ENCODE peak calls at places on chromosomes 5 and 9, in six cellular contexts. K, E, D, Q, T and S are unnamed samples.

GRCh38 chr9:33297455-33297854 is 7.1 kb downstream of the NFX1 start:
- DNase-seq in D (no peak), K (no peak), Q (no peak), T (peak; percentile 57), E (no peak), S (no peak)

GRCh38 chr5:79225026-79225425 is 10.9 kb upstream of the JMY start:
- DNase-seq in K (no peak), D (no peak), T (no peak), E (peak; percentile 47), Q (no peak), S (no peak)

GRCh38 chr5:42021923-42022322 is 96.8 kb downstream of the FBXO4 start:
- DNase-seq in K (no peak), E (no peak), Q (no peak), D (no peak), T (no peak), S (no peak)

GRCh38 chr5:132225165-132226032 is 2.3 kb downstream of the P4HA2 start:
- DNase-seq in D (no peak), K (no peak), E (peak; percentile 74), T (peak; percentile 86), Q (peak; percentile 54), S (peak; percentile 90)

GRCh38 chr9:3962467-3962866 is 337.4 kb downstream of the GLIS3 start:
- DNase-seq in E (peak; percentile 16), K (no peak), Q (peak; percentile 5), D (no peak), T (no peak), S (no peak)

GRCh38 chr5:99865159-99865558 is 670.0 kb upstream of the FAM174A start:
- DNase-seq in D (no peak), Q (no peak), K (no peak), T (no peak), E (no peak), S (no peak)

GRCh38 chr9:129751841-129752801 is 721 bp downstream of the PTGES start:
- DNase-seq in K (no peak), Q (peak; percentile 43), E (no peak), T (peak; percentile 69), D (no peak), S (peak; percentile 48)

GRCh38 chr5:88836195-88836838 is 46.7 kb downstream of the MEF2C start:
- DNase-seq in K (no peak), T (no peak), Q (no peak), E (no peak), D (no peak), S (no peak)

GRCh38 chr5:39202594-39203290 is 16.6 kb downstream of the FYB1 start:
- DNase-seq in K (no peak), E (no peak), D (no peak), Q (no peak), T (no peak), S (peak; percentile 64)

GRCh38 chr9:110444911-110445310 is 107.2 kb upstream of the TXNDC8 start:
- DNase-seq in K (no peak), D (no peak), T (no peak), Q (no peak), E (peak; percentile 46), S (no peak)

GRCh38 chr9:82491604-82492003 is 503.0 kb downstream of the SPATA31D1 start:
- DNase-seq in Q (no peak), D (no peak), T (no peak), K (no peak), E (no peak), S (no peak)

GRCh38 chr5:168288349-168289245 is 2.8 kb upstream of the WWC1 start:
- DNase-seq in D (no peak), T (peak; percentile 80), K (no peak), E (no peak), Q (no peak), S (peak; percentile 44)

GRCh38 chr9:79858509-79858908 is 286.7 kb downstream of the TLE4 start:
- DNase-seq in Q (peak; percentile 8), E (peak; percentile 45), T (no peak), K (no peak), D (no peak), S (no peak)

GRCh38 chr9:116765009-116765408 is 77.9 kb downstream of the TRIM32 start:
- DNase-seq in Q (no peak), E (no peak), D (no peak), K (no peak), T (no peak), S (no peak)

GRCh38 chr9:128552744-128553221 is 396 bp downstream of the SPTAN1 start:
- DNase-seq in Q (peak; percentile 53), D (peak; percentile 43), K (peak; percentile 53), T (peak; percentile 81), E (peak; percentile 73), S (peak; percentile 91)

GRCh38 chr5:16593630-16594029 is 23.2 kb downstream of the RETREG1 start:
- DNase-seq in K (no peak), Q (peak; percentile 8), T (no peak), D (no peak), E (no peak), S (no peak)

GRCh38 chr5:116371935-116372334 is 202.7 kb downstream of the SEMA6A start:
- DNase-seq in T (no peak), E (no peak), K (no peak), D (no peak), Q (no peak), S (no peak)

GRCh38 chr5:989961-990530 is 18.6 kb upstream of the NKD2 start:
- DNase-seq in T (peak; percentile 59), D (no peak), Q (no peak), K (no peak), E (no peak), S (peak; percentile 70)

GRCh38 chr5:103867857-103868598 is 305.4 kb upstream of the NUDT12 start:
- DNase-seq in T (no peak), D (no peak), Q (peak; percentile 55), E (no peak), K (no peak), S (no peak)

GRCh38 chr9:124001865-124002525 is 9.6 kb upstream of the LHX2 start:
- DNase-seq in D (no peak), T (no peak), K (peak; percentile 15), Q (no peak), E (no peak), S (no peak)

GRCh38 chr9:98135938-98136337 is 16.9 kb upstream of the TRIM14 start:
- DNase-seq in K (no peak), E (peak; percentile 2), Q (no peak), T (no peak), D (no peak), S (no peak)

GRCh38 chr5:69300537-69301203 is 31.9 kb downstream of the CCDC125 start:
- DNase-seq in T (no peak), Q (no peak), E (no peak), D (no peak), K (no peak), S (no peak)

GRCh38 chr5:20833081-20833627 is 845.2 kb upstream of the CDH18 start:
- DNase-seq in Q (no peak), E (no peak), D (no peak), T (no peak), K (no peak), S (no peak)

GRCh38 chr9:16679327-16679821 is 191.1 kb downstream of the BNC2 start:
- DNase-seq in E (peak; percentile 40), K (no peak), D (no peak), Q (no peak), T (no peak), S (no peak)

GRCh38 chr5:172583931-172584511 is 57.0 kb upstream of the NEURL1B start:
- DNase-seq in T (no peak), D (no peak), K (no peak), E (no peak), Q (no peak), S (no peak)

GRCh38 chr5:134844252-134844651 is 1.5 kb upstream of the C5orf24 start:
- DNase-seq in T (no peak), Q (no peak), E (no peak), K (no peak), D (no peak), S (no peak)

GRCh38 chr9:99966720-99967119 is 60.3 kb downstream of the STX17 start:
- DNase-seq in D (no peak), Q (no peak), K (no peak), T (no peak), E (no peak), S (no peak)

GRCh38 chr9:137499416-137499815 is 40.3 kb upstream of the NSMF start:
- DNase-seq in T (no peak), K (no peak), E (no peak), Q (no peak), D (no peak), S (no peak)

GRCh38 chr5:58462623-58463230 is 2.8 kb upstream of the PLK2 start:
- DNase-seq in D (no peak), T (no peak), K (peak; percentile 59), Q (peak; percentile 14), E (peak; percentile 57), S (peak; percentile 34)

GRCh38 chr9:131530546-131530929 is 525 bp downstream of the UCK1 start:
- DNase-seq in Q (peak; percentile 55), T (peak; percentile 60), K (peak; percentile 18), E (peak; percentile 77), D (no peak), S (peak; percentile 44)

GRCh38 chr5:7606840-7607453 is 211.0 kb downstream of the ADCY2 start:
- DNase-seq in D (no peak), T (no peak), Q (no peak), K (no peak), E (no peak), S (no peak)

GRCh38 chr9:135186248-135187164 is 99.0 kb downstream of the OLFM1 start:
- DNase-seq in D (no peak), K (no peak), E (no peak), Q (no peak), T (no peak), S (no peak)

GRCh38 chr5:165579911-165580310 is 2074.5 kb downstream of the MAT2B start:
- DNase-seq in D (no peak), Q (no peak), E (no peak), K (no peak), T (no peak), S (no peak)

GRCh38 chr5:60649288-60649917 is 50.6 kb downstream of the DEPDC1B start:
- DNase-seq in K (no peak), D (no peak), E (peak; percentile 50), T (no peak), Q (peak; percentile 42), S (no peak)

GRCh38 chr9:4734150-4734549 is 6.9 kb downstream of the AK3 start:
- DNase-seq in Q (no peak), D (no peak), T (no peak), E (no peak), K (no peak), S (no peak)

GRCh38 chr5:114857951-114858401 is 311.7 kb downstream of the TRIM36 start:
- DNase-seq in K (no peak), E (peak; percentile 4), Q (peak; percentile 64), T (no peak), D (no peak), S (no peak)

GRCh38 chr9:127753556-127753955 is 18.5 kb upstream of the TOR2A start:
- DNase-seq in E (no peak), K (no peak), D (no peak), T (no peak), Q (no peak), S (no peak)